ENCODE peak calls at places on chromosomes 5 and 9, in six cellular contexts. One of them, this sample, is unnamed.

GRCh38 chr5:150068472-150068871 is 17.9 kb downstream of the CSF1R start:
- DNase-seq in lung: no peak
- DNase-seq in colonic mucosa: no peak
- DNase-seq in GM13976: no peak
- DNase-seq in AG10803: no peak
- DNase-seq in glutamatergic neuron: no peak
- DNase-seq in this sample: no peak

GRCh38 chr5:26148569-26149107 is 889.7 kb downstream of the CDH9 start:
- DNase-seq in lung: no peak
- DNase-seq in colonic mucosa: no peak
- DNase-seq in GM13976: no peak
- DNase-seq in AG10803: no peak
- DNase-seq in glutamatergic neuron: peak
- DNase-seq in this sample: no peak

GRCh38 chr5:39255406-39255805 is 36.0 kb upstream of the FYB1 start:
- DNase-seq in lung: no peak
- DNase-seq in colonic mucosa: no peak
- DNase-seq in GM13976: no peak
- DNase-seq in AG10803: no peak
- DNase-seq in glutamatergic neuron: no peak
- DNase-seq in this sample: no peak

GRCh38 chr5:177403194-177403825 is 2.8 kb upstream of the PFN3 start:
- DNase-seq in lung: no peak
- DNase-seq in colonic mucosa: no peak
- DNase-seq in GM13976: peak
- DNase-seq in AG10803: no peak
- DNase-seq in glutamatergic neuron: peak
- DNase-seq in this sample: no peak

GRCh38 chr9:100879884-100880283 is 148.6 kb upstream of the PLPPR1 start:
- DNase-seq in lung: no peak
- DNase-seq in colonic mucosa: no peak
- DNase-seq in GM13976: no peak
- DNase-seq in AG10803: no peak
- DNase-seq in glutamatergic neuron: no peak
- DNase-seq in this sample: no peak

GRCh38 chr5:178625679-178626483 is 969 bp downstream of the CLK4 start:
- DNase-seq in lung: no peak
- DNase-seq in colonic mucosa: peak
- DNase-seq in GM13976: peak
- DNase-seq in AG10803: peak
- DNase-seq in glutamatergic neuron: peak
- DNase-seq in this sample: no peak

GRCh38 chr5:150044334-150044681 is 42.0 kb downstream of the CSF1R start:
- DNase-seq in lung: no peak
- DNase-seq in colonic mucosa: no peak
- DNase-seq in GM13976: no peak
- DNase-seq in AG10803: peak
- DNase-seq in glutamatergic neuron: no peak
- DNase-seq in this sample: no peak

GRCh38 chr9:137406876-137407589 is 15.9 kb downstream of the EXD3 start:
- DNase-seq in lung: no peak
- DNase-seq in colonic mucosa: peak
- DNase-seq in GM13976: peak
- DNase-seq in AG10803: peak
- DNase-seq in glutamatergic neuron: peak
- DNase-seq in this sample: peak

GRCh38 chr9:4389003-4389402 is 89.1 kb upstream of the GLIS3 start:
- DNase-seq in lung: no peak
- DNase-seq in colonic mucosa: no peak
- DNase-seq in GM13976: no peak
- DNase-seq in AG10803: no peak
- DNase-seq in glutamatergic neuron: no peak
- DNase-seq in this sample: no peak

GRCh38 chr9:14437336-14438231 is 123.6 kb upstream of the NFIB start:
- DNase-seq in lung: no peak
- DNase-seq in colonic mucosa: no peak
- DNase-seq in GM13976: no peak
- DNase-seq in AG10803: no peak
- DNase-seq in glutamatergic neuron: no peak
- DNase-seq in this sample: no peak

GRCh38 chr5:180802325-180803180 is at the start of gene MGAT1:
- DNase-seq in lung: peak
- DNase-seq in colonic mucosa: peak
- DNase-seq in GM13976: peak
- DNase-seq in AG10803: peak
- DNase-seq in glutamatergic neuron: peak
- DNase-seq in this sample: peak

DNA sequence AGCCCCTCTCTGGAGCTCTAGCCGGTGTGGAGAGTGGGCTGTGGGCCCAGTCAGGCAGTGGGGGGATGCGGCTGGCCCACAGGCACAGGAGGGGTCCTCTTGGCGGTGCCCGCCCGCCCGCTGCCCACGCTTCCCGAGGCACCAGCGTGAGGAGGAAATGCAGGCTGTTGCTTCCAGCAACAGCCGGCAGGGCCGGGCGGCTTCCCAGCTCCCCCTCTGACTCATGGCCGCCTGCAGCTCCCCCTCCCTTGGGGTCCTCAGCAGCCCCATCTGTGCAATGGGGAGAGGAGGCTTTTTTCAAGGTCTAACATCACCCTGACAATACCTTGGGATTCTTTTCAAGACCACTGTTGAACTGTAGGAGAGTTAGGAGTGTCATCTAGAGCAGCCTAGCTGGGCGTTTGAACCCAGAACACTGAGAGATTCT is 10.4 kb downstream of the CXXC5 start:
- DNase-seq in lung: no peak
- DNase-seq in colonic mucosa: no peak
- DNase-seq in GM13976: no peak
- DNase-seq in AG10803: peak
- DNase-seq in glutamatergic neuron: no peak
- DNase-seq in this sample: no peak
- TF ChIP-seq CTCF in lung: no peak
- TF ChIP-seq CTCF in colonic mucosa: no peak
- TF ChIP-seq CTCF in GM13976: no peak
- TF ChIP-seq CTCF in AG10803: peak
- TF ChIP-seq CTCF in glutamatergic neuron: no peak
- TF ChIP-seq CTCF in this sample: no peak

DNA sequence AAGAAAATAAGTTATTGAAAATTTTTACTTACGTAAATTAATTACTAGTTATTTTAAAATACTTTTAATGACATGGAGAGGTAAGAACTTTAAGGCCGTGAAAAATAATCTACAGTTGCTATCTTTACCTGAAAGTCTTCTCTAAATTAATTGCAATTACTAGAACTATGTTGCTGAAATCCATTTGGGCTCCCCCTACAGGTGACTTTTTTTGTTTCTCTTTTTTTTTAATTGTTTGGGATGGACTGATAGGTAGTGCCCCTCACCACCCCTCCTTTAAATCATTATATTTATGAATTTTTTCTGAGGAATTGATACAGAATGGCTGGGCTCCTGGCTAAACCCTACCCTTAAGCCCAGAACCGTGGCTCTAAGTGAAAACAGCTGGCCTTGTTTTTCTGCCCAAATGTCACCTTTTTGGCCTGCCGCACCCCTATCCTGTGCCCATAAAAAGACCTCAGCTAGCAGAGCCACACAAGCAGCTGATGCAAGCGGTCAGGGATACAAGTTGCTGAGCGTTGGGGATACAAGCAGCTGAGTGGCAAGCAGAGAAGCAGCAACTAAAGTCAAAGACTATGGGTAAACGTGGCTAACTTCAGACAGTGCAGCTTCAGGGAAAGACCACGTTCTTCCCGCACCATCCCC is 315.2 kb upstream of the ACO1 start:
- DNase-seq in lung: no peak
- DNase-seq in colonic mucosa: no peak
- DNase-seq in GM13976: no peak
- DNase-seq in AG10803: no peak
- DNase-seq in glutamatergic neuron: no peak
- DNase-seq in this sample: no peak
- TF ChIP-seq CTCF in lung: no peak
- TF ChIP-seq CTCF in colonic mucosa: peak
- TF ChIP-seq CTCF in GM13976: peak
- TF ChIP-seq CTCF in AG10803: peak
- TF ChIP-seq CTCF in glutamatergic neuron: peak
- TF ChIP-seq CTCF in this sample: peak

GRCh38 chr5:8650197-8650596 is 781.2 kb downstream of the MTRR start:
- DNase-seq in lung: no peak
- DNase-seq in colonic mucosa: no peak
- DNase-seq in GM13976: no peak
- DNase-seq in AG10803: peak
- DNase-seq in glutamatergic neuron: no peak
- DNase-seq in this sample: no peak
- TF ChIP-seq CTCF in lung: no peak
- TF ChIP-seq CTCF in colonic mucosa: no peak
- TF ChIP-seq CTCF in GM13976: no peak
- TF ChIP-seq CTCF in AG10803: no peak
- TF ChIP-seq CTCF in glutamatergic neuron: no peak
- TF ChIP-seq CTCF in this sample: no peak

GRCh38 chr5:31823477-31823876 is 184.5 kb downstream of the PDZD2 start:
- DNase-seq in lung: no peak
- DNase-seq in colonic mucosa: no peak
- DNase-seq in GM13976: no peak
- DNase-seq in AG10803: no peak
- DNase-seq in glutamatergic neuron: no peak
- DNase-seq in this sample: no peak
- TF ChIP-seq CTCF in lung: no peak
- TF ChIP-seq CTCF in colonic mucosa: no peak
- TF ChIP-seq CTCF in GM13976: no peak
- TF ChIP-seq CTCF in AG10803: no peak
- TF ChIP-seq CTCF in glutamatergic neuron: no peak
- TF ChIP-seq CTCF in this sample: no peak

GRCh38 chr9:131060902-131061630 is 35.3 kb upstream of the AIF1L start:
- DNase-seq in lung: no peak
- DNase-seq in colonic mucosa: no peak
- DNase-seq in GM13976: no peak
- DNase-seq in AG10803: no peak
- DNase-seq in glutamatergic neuron: no peak
- DNase-seq in this sample: no peak
- TF ChIP-seq CTCF in lung: no peak
- TF ChIP-seq CTCF in colonic mucosa: no peak
- TF ChIP-seq CTCF in GM13976: no peak
- TF ChIP-seq CTCF in AG10803: no peak
- TF ChIP-seq CTCF in glutamatergic neuron: no peak
- TF ChIP-seq CTCF in this sample: no peak

DNA sequence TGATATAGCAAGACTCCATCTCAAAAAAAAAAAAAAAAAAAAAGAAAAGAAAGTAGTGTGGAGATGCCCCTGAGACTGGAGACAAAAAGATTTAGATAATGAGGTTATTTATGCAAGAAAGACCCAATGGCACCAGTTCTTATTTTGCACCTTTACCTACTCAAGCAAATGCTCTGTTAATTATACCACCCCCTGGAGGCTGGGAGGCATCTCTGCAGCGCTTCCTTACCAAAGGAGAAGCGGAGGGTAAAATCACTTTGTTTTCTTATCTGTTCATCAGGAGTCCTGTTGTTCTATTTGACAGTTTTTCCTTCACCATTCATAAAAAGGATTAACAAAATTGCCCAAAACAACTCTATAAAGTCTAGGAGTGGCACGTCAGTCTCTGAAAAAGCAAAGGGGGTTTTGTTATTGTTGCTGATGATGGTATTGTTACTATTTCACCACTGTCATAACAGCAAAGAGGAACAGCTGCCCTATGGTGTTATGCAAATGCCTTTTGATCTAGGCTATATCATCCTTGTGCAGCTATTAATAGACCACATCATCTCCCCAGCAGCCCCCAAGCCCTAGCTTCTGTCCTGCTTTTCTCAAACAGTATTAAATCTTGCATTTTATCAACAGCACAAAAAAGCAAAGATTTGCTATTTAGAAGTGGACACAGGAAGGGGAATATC is 174.0 kb downstream of the PALM2AKAP2 start:
- DNase-seq in lung: no peak
- DNase-seq in colonic mucosa: no peak
- DNase-seq in GM13976: no peak
- DNase-seq in AG10803: no peak
- DNase-seq in glutamatergic neuron: no peak
- DNase-seq in this sample: no peak
- TF ChIP-seq CTCF in lung: no peak
- TF ChIP-seq CTCF in colonic mucosa: no peak
- TF ChIP-seq CTCF in GM13976: no peak
- TF ChIP-seq CTCF in AG10803: no peak
- TF ChIP-seq CTCF in glutamatergic neuron: peak
- TF ChIP-seq CTCF in this sample: no peak

This sample was measured in progenitor cell of endocrine pancreas.